ENCODE peak calls at places on chromosomes 5 and 9, in seven cellular contexts. T, N, J, R, Z, O and Q are unnamed samples.
A peak's percentile ranks its signal among the peaks of the same experiment; 100 is the strongest.

GRCh38 chr9:37676411-37676830 is 25.7 kb downstream of the FRMPD1 start:
- DNase-seq in T (no peak), N (no peak), J (no peak), R (no peak), Z (no peak), O (no peak), Q (peak; percentile 77)

GRCh38 chr5:126377444-126377843 is 45.8 kb upstream of the GRAMD2B start:
- DNase-seq in T (no peak), N (no peak), J (peak; percentile 45), R (no peak), Z (no peak), O (no peak), Q (no peak)

GRCh38 chr9:120710110-120710981 is 3.9 kb downstream of the MEGF9 start:
- DNase-seq in T (no peak), N (peak; percentile 23), J (peak; percentile 29), R (no peak), Z (no peak), O (no peak), Q (no peak)

GRCh38 chr9:13586726-13587392 is 307.4 kb upstream of the MPDZ start:
- DNase-seq in T (no peak), N (no peak), J (no peak), R (no peak), Z (no peak), O (no peak), Q (no peak)

GRCh38 chr5:97998946-97999345 is 774.5 kb upstream of the RGMB start:
- DNase-seq in T (no peak), N (no peak), J (peak; percentile 7), R (no peak), Z (no peak), O (no peak), Q (no peak)

GRCh38 chr5:126650463-126650862 is 49.7 kb downstream of the PHAX start:
- DNase-seq in T (no peak), N (no peak), J (no peak), R (no peak), Z (no peak), O (no peak), Q (no peak)

GRCh38 chr5:160699301-160699700 is 152.7 kb downstream of the ATP10B start:
- DNase-seq in T (no peak), N (no peak), J (no peak), R (no peak), Z (no peak), O (no peak), Q (no peak)

GRCh38 chr9:128523199-128523925 is 18.8 kb downstream of the GLE1 start:
- DNase-seq in T (no peak), N (peak; percentile 26), J (peak; percentile 70), R (no peak), Z (peak; percentile 57), O (no peak), Q (no peak)

GRCh38 chr5:982377-983237 is 26.0 kb upstream of the NKD2 start:
- DNase-seq in T (peak; percentile 38), N (peak; percentile 84), J (no peak), R (no peak), Z (peak; percentile 93), O (no peak), Q (no peak)

GRCh38 chr9:117044241-117044640 is 357.1 kb downstream of the TRIM32 start:
- DNase-seq in T (peak; percentile 44), N (peak; percentile 90), J (no peak), R (no peak), Z (peak; percentile 90), O (no peak), Q (no peak)

GRCh38 chr9:99126312-99126711 is 21.4 kb downstream of the TGFBR1 start:
- DNase-seq in T (no peak), N (no peak), J (no peak), R (no peak), Z (no peak), O (no peak), Q (no peak)

GRCh38 chr9:81824802-81825770 is 103.1 kb upstream of the SPATA31D4 start:
- DNase-seq in T (no peak), N (no peak), J (no peak), R (no peak), Z (no peak), O (no peak), Q (no peak)

GRCh38 chr5:143613329-143613728 is 198.6 kb upstream of the HMHB1 start:
- DNase-seq in T (no peak), N (no peak), J (no peak), R (no peak), Z (no peak), O (no peak), Q (no peak)

GRCh38 chr5:73419414-73420390 is 28.9 kb downstream of the FOXD1 start:
- DNase-seq in T (no peak), N (peak; percentile 70), J (peak; percentile 48), R (peak; percentile 28), Z (peak; percentile 84), O (no peak), Q (no peak)

GRCh38 chr5:150781706-150782614 is 3.4 kb downstream of the SMIM3 start:
- DNase-seq in T (no peak), N (no peak), J (peak; percentile 96), R (peak; percentile 86), Z (peak; percentile 88), O (no peak), Q (no peak)

GRCh38 chr5:17167171-17167891 is 50.1 kb upstream of the BASP1 start:
- DNase-seq in T (no peak), N (no peak), J (no peak), R (no peak), Z (no peak), O (no peak), Q (no peak)

GRCh38 chr9:4238522-4238921 is 61.3 kb downstream of the GLIS3 start:
- DNase-seq in T (no peak), N (no peak), J (peak; percentile 35), R (no peak), Z (no peak), O (no peak), Q (no peak)
- H3K27ac ChIP-seq in T (no peak overlapping the region), N (no peak overlapping the region), J (no peak overlapping the region), R (peak overlapping the region; percentile 70), Z (no peak overlapping the region), O (no peak overlapping the region), Q (peak overlapping the region; percentile 64)

GRCh38 chr5:177067491-177067890 is 19.2 kb upstream of the FGFR4 start:
- DNase-seq in T (no peak), N (no peak), J (no peak), R (no peak), Z (no peak), O (no peak), Q (no peak)

GRCh38 chr5:177064500-177065277 is 22.0 kb upstream of the FGFR4 start:
- DNase-seq in T (no peak), N (no peak), J (no peak), R (no peak), Z (no peak), O (no peak), Q (no peak)

GRCh38 chr5:177065480-177065879 is 21.2 kb upstream of the FGFR4 start:
- DNase-seq in T (no peak), N (no peak), J (no peak), R (no peak), Z (no peak), O (no peak), Q (no peak)

GRCh38 chr5:177070536-177071191 is 16.1 kb upstream of the FGFR4 start:
- DNase-seq in T (no peak), N (no peak), J (no peak), R (no peak), Z (no peak), O (no peak), Q (no peak)

GRCh38 chr5:177066227-177066626 is 20.5 kb upstream of the FGFR4 start:
- DNase-seq in T (no peak), N (no peak), J (no peak), R (no peak), Z (no peak), O (no peak), Q (no peak)
- H3K36me3 ChIP-seq in T (peaks cover 9% of the 10 kb centered on the region), N (no peaks in the 10 kb centered on the region), J (peaks cover 2% of the 10 kb centered on the region), R (peaks cover 73% of the 10 kb centered on the region), Z (peaks cover 21% of the 10 kb centered on the region), O (peaks cover 4% of the 10 kb centered on the region), Q (no peaks in the 10 kb centered on the region)

GRCh38 chr9:137734181-137734580 is 115.4 kb downstream of the EHMT1 start:
- DNase-seq in T (no peak), N (no peak), J (no peak), R (no peak), Z (no peak), O (no peak), Q (no peak)
- TF ChIP-seq CTCF in T (no peak), N (no peak), J (no peak), R (no peak), Z (no peak), O (no peak), Q (no peak)

DNA sequence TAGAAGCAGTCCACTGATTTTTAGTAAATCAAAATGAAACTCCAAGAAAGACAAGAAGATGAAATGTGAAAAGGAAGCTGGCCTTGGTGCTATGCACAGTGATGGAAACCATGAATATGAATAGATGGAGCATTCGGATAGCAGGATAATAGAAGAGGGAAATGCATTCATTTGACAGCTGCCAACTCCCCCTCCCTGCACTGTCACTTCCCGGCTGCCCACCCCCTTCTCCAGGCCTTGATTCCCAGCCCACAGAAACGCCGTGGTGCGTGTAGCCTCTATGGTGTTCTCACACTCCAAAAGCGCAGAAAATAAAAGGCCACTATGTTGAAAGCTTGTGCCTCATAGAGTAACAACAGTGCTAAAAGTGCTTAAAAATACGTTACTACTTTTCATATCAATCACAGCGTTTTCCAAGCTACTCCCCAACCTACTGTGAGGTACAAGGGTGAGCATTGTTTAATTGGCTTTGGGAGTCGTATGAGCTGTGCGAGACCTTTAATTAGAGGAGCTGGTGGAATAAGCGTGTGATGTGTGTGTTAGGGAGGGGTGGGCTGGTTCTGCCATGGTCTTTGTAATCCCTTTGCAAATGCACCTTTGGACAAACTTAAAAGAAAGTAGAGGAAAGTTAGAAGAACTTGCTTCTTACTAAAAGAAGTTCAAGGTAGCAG is 26.1 kb upstream of the IFNK start:
- DNase-seq in T (no peak), N (no peak), J (no peak), R (no peak), Z (no peak), O (no peak), Q (no peak)
- H3K27ac ChIP-seq in T (no peak overlapping the region), N (no peak overlapping the region), J (no peak overlapping the region), R (no peak overlapping the region), Z (peak overlapping the region; percentile 79), O (no peak overlapping the region), Q (no peak overlapping the region)